ENCODE peak calls at places on chromosomes 5 and 9, in four cellular contexts. W is H9, Z is neuronal stem cell, P is IMR-90. M is an unnamed sample. For H3K9me3, the result is how much of the 10 kb centered on the place peaks cover.

GRCh38 chr9:95286151-95286550 is 31.4 kb downstream of the FANCC start:
- DNase-seq in W (no peak), Z (no peak), P (peak), M (peak)

GRCh38 chr5:83567741-83568530 is 96.4 kb downstream of the VCAN start:
- DNase-seq in P (peak), W (no peak), Z (no peak), M (peak)

GRCh38 chr9:126471084-126471611 is 142.6 kb upstream of the LMX1B start:
- DNase-seq in P (peak), W (no peak), Z (no peak), M (peak)

GRCh38 chr9:127962278-127962677 is 18.5 kb downstream of the EEIG1 start:
- DNase-seq in P (no peak), Z (no peak), W (no peak), M (no peak)

GRCh38 chr9:115855458-115856133 is 298.0 kb upstream of the PAPPA start:
- DNase-seq in P (peak), W (no peak), Z (peak), M (no peak)

GRCh38 chr9:79129865-79130480 is 441.8 kb upstream of the TLE4 start:
- DNase-seq in P (peak), Z (peak), W (no peak), M (peak)

GRCh38 chr5:137696481-137696880 is 39.4 kb downstream of the KLHL3 start:
- DNase-seq in Z (no peak), P (peak), W (no peak), M (peak)

GRCh38 chr9:134642385-134643181 is 980 bp downstream of the COL5A1 start:
- DNase-seq in P (peak), W (peak), Z (peak), M (peak)

GRCh38 chr9:93064392-93065124 is 6.1 kb downstream of the SUSD3 start:
- DNase-seq in P (no peak), Z (no peak), W (no peak), M (no peak)

GRCh38 chr5:66440202-66440680 is 156.0 kb upstream of the MAST4 start:
- DNase-seq in W (no peak), P (peak), Z (no peak), M (peak)

GRCh38 chr9:1233568-1233967 is 183.4 kb downstream of the DMRT2 start:
- DNase-seq in P (no peak), Z (no peak), W (no peak), M (no peak)

GRCh38 chr5:1270426-1270825 is 24.4 kb downstream of the TERT start:
- DNase-seq in P (no peak), Z (no peak), W (no peak), M (no peak)

GRCh38 chr9:81902601-81903000 is 25.6 kb upstream of the SPATA31D4 start:
- DNase-seq in P (peak), Z (no peak), W (no peak), M (no peak)

GRCh38 chr5:149728303-149728702 is 1.8 kb upstream of the PPARGC1B start:
- DNase-seq in P (no peak), W (no peak), Z (no peak), M (no peak)

GRCh38 chr9:126298319-126298801 is 28.3 kb upstream of the MVB12B start:
- DNase-seq in Z (no peak), P (no peak), W (no peak), M (no peak)

GRCh38 chr5:89847743-89848142 is 561.8 kb downstream of the CETN3 start:
- DNase-seq in P (peak), W (no peak), Z (no peak), M (no peak)

GRCh38 chr5:89851911-89852310 is 557.6 kb downstream of the CETN3 start:
- DNase-seq in W (no peak), Z (no peak), P (no peak), M (no peak)

GRCh38 chr5:89849819-89850515 is 559.6 kb downstream of the CETN3 start:
- DNase-seq in P (no peak), W (no peak), Z (no peak), M (peak)

GRCh38 chr5:89855417-89855816 is 554.1 kb downstream of the CETN3 start:
- DNase-seq in W (no peak), Z (no peak), P (no peak), M (no peak)

GRCh38 chr5:89850516-89850865 is 559.1 kb downstream of the CETN3 start:
- DNase-seq in Z (no peak), P (no peak), W (no peak), M (no peak)
- H2BK15ac ChIP-seq in Z (no peak), P (no peak), W (no peak), M (no peak)

GRCh38 chr5:81687292-81687691 is 63.6 kb downstream of the SSBP2 start:
- DNase-seq in Z (no peak), W (no peak), P (no peak), M (no peak)
- H3K9me3 ChIP-seq in Z (half or more), W (under half), P (under half), M (under half)

GRCh38 chr9:4741365-4742031 is 496 bp upstream of the AK3 start:
- DNase-seq in W (peak), P (no peak), Z (peak), M (peak)

GRCh38 chr9:4742246-4742645 is 1.2 kb upstream of the AK3 start:
- DNase-seq in W (no peak), Z (no peak), P (no peak), M (no peak)

GRCh38 chr9:4740373-4740622 is 704 bp downstream of the AK3 start:
- DNase-seq in Z (no peak), W (no peak), P (no peak), M (peak)

GRCh38 chr9:4739587-4740372 is 1.2 kb downstream of the AK3 start:
- DNase-seq in W (no peak), P (no peak), Z (no peak), M (peak)

DNA sequence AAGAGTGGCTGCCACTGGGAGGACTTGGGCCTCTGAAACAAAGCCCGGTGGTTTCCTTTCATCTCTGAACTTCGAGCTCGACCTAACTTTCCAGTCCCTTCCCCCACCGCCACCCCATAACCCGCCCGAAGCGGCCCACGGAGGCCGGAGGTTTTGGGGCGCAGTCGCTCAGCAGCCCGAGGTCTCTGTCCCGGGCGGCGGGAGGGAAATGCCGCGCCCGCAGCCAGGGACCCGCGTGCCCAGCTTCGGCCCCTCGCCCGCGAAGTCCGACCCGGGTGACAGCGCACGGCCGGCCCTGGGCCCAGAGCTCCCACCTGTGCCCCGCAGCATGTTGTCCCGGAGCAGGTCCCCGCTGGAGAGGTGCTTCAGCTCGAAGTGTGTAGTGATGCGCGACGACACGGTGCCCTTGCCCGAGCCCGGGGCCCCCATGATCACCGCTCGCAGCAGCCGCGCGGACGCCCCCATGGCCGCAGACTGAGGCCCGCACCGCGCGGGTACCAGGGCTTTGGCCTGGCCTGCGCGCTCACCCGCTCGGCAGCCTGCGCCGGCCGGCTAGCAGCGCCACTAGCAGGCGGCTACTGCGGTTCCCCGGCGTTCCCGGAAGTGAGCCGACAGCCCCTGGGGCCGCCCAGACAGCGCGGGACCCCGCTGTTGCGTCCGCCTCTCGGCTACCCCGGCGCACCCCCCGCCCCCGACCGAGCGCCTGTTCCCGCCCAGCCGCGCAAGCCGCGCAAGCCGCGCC is at the start of gene AK3:
- DNase-seq in P (peak), Z (peak), W (peak), M (peak)
- H3K18ac ChIP-seq in P (peak), Z (peak), W (peak), M (peak)

DNA sequence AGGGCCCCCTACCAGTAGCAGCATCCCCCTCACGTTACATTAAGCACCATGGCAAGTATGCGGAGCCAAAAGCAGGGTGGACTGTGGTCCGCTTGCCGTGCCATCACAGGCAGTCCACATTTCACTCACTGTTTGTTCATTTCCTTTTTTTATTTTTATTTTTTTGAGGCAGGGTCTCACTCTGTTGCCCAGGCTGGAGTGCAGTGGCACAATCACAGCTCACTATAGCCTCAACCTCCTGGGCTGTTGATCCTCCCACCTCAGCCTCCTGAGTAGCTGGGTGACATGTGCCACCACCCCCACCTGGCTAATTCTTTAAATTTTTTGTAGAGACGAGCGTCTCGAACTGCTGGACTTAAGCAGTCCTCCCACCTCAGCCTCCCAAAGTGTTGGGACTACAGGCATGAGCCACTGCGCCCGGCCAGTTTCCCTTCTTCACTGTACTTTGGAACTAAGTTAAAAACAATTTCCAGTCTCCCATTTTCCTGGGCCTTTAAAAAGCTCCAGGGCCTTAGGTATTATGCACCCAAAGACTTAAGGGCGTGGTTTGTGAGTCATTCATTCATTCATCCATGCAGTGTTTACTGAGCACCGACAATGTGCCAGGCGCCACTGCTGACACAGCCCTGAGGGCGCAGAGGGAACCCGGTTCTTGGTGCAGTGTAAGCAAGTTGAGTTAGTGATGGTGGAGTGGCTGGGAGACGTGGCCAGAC is 19.9 kb downstream of the PRRX2 start:
- DNase-seq in W (no peak), Z (no peak), P (peak), M (peak)
- H2BK15ac ChIP-seq in W (no peak), Z (peak), P (peak), M (no peak)